ENCODE peak calls at places on chromosome X, in five cellular contexts. N, M, E, Q and H are unnamed samples.

GRCh38 chrX:155954793-155955192 is 42.7 kb upstream of the IL9R start:
- DNase-seq in Q (no peak), E (no peak), M (no peak), N (no peak), H (no peak)

GRCh38 chrX:16930392-16930791 is 16.1 kb upstream of the REPS2 start:
- DNase-seq in E (no peak), Q (peak; percentile 55), N (no peak), M (no peak), H (no peak)

GRCh38 chrX:134484039-134484438 is 24.1 kb downstream of the HPRT1 start:
- DNase-seq in M (no peak), N (no peak), E (no peak), Q (peak; percentile 75), H (no peak)

GRCh38 chrX:108216405-108216804 is 124.8 kb downstream of the ATG4A start:
- DNase-seq in N (no peak), Q (peak; percentile 54), M (no peak), E (no peak), H (no peak)

GRCh38 chrX:21374994-21375794 is 976 bp downstream of the CNKSR2 start:
- DNase-seq in Q (no peak), N (peak; percentile 24), E (peak; percentile 0), M (no peak), H (peak; percentile 21)

GRCh38 chrX:48498374-48498809 is 10.4 kb upstream of the PORCN start:
- DNase-seq in Q (peak; percentile 42), M (no peak), E (no peak), N (no peak), H (no peak)

GRCh38 chrX:53795583-53795982 is 109.1 kb upstream of the HUWE1 start:
- DNase-seq in Q (peak; percentile 41), N (no peak), E (no peak), M (no peak), H (no peak)

GRCh38 chrX:39559229-39559628 is 538.5 kb downstream of the BCOR start:
- DNase-seq in E (no peak), Q (peak; percentile 2), N (no peak), M (no peak), H (no peak)

GRCh38 chrX:154327026-154327820 is 31.6 kb downstream of the TKTL1 start:
- DNase-seq in Q (no peak), N (no peak), E (peak; percentile 57), M (peak; percentile 16), H (no peak)

GRCh38 chrX:100928660-100929613 is at the start of gene XKRX:
- DNase-seq in E (peak; percentile 37), M (peak; percentile 4), Q (no peak), N (peak; percentile 54), H (no peak)

GRCh38 chrX:117989512-117989911 is 127.1 kb downstream of the KLHL13 start:
- DNase-seq in E (no peak), Q (no peak), N (no peak), M (no peak), H (no peak)

GRCh38 chrX:2404816-2405215 is 96.0 kb downstream of the DHRSX start:
- DNase-seq in M (no peak), N (no peak), Q (no peak), E (no peak), H (no peak)

GRCh38 chrX:116289592-116289991 is 119.0 kb downstream of the AGTR2 start:
- DNase-seq in M (no peak), E (no peak), Q (no peak), N (no peak), H (no peak)

GRCh38 chrX:153958605-153959004 is 13.0 kb downstream of the HCFC1 start:
- DNase-seq in M (no peak), Q (no peak), N (no peak), E (no peak), H (no peak)

GRCh38 chrX:17616936-17617335 is 120.4 kb upstream of the SCML1 start:
- DNase-seq in M (no peak), N (no peak), Q (no peak), E (no peak), H (no peak)

GRCh38 chrX:145620666-145621065 is 197.0 kb upstream of the SLITRK2 start:
- DNase-seq in N (no peak), E (no peak), M (no peak), Q (no peak), H (no peak)

GRCh38 chrX:43557792-43558191 is 98.3 kb upstream of the MAOA start:
- DNase-seq in N (peak; percentile 66), M (peak; percentile 32), E (peak; percentile 58), Q (peak; percentile 77), H (peak; percentile 22)

GRCh38 chrX:68920541-68920940 is 91.7 kb downstream of the EFNB1 start:
- DNase-seq in Q (no peak), N (no peak), M (no peak), E (no peak), H (no peak)

GRCh38 chrX:100979881-100980607 is 10.5 kb downstream of the ARL13A start:
- DNase-seq in E (no peak), Q (no peak), M (no peak), N (no peak), H (no peak)

GRCh38 chrX:110146521-110146920 is 143.6 kb downstream of the TMEM164 start:
- DNase-seq in Q (peak; percentile 73), N (peak; percentile 31), E (no peak), M (no peak), H (peak; percentile 48)

GRCh38 chrX:140157143-140157542 is 191.8 kb upstream of the CXorf66 start:
- DNase-seq in E (no peak), N (no peak), M (no peak), Q (peak; percentile 42), H (no peak)

GRCh38 chrX:115324194-115324593 is 34.7 kb downstream of the LUZP4 start:
- DNase-seq in Q (peak; percentile 36), N (no peak), E (no peak), M (no peak), H (no peak)

GRCh38 chrX:47501226-47502071 is 18.4 kb upstream of the ZNF41 start:
- DNase-seq in Q (peak; percentile 73), E (no peak), N (no peak), M (no peak), H (no peak)

GRCh38 chrX:128769511-128769910 is 717.3 kb upstream of the ACTRT1 start:
- DNase-seq in Q (peak; percentile 22), N (no peak), M (no peak), E (no peak), H (no peak)

GRCh38 chrX:28391528-28391927 is 195.7 kb upstream of the IL1RAPL1 start:
- DNase-seq in N (no peak), M (no peak), E (no peak), Q (peak; percentile 8), H (no peak)

GRCh38 chrX:131424895-131425294 is 119.0 kb upstream of the OR13H1 start:
- DNase-seq in Q (no peak), N (no peak), M (no peak), E (no peak), H (no peak)

GRCh38 chrX:97751735-97752134 is 868.0 kb downstream of the RPA4 start:
- DNase-seq in Q (no peak), E (no peak), M (no peak), N (no peak), H (no peak)